ENCODE peak calls at places on chromosomes 6 and 20, in seven cellular contexts. A is progenitor cell of endocrine pancreas, X is aorta, U is iris pigment epithelial cell, G is substantia nigra, I is BE2C, B is RCC 7860. W is an unnamed sample.

GRCh38 chr6:13924146-13924948 is 405 bp upstream of the RNF182 start:
- DNase-seq in A (peak), X (peak), U (peak), G (peak), I (peak), B (peak), W (peak)

GRCh38 chr6:33926451-33926850 is 122.6 kb upstream of the MLN start:
- DNase-seq in A (no peak), X (no peak), U (peak), G (no peak), I (peak), B (no peak), W (peak)

GRCh38 chr6:105573556-105573955 is 170.7 kb upstream of the PREP start:
- DNase-seq in A (no peak), X (no peak), U (no peak), G (no peak), I (no peak), B (no peak), W (no peak)

GRCh38 chr6:134925800-134926199 is 24.1 kb downstream of the ALDH8A1 start:
- DNase-seq in A (no peak), X (no peak), U (peak), G (no peak), I (no peak), B (peak), W (no peak)

GRCh38 chr6:26021350-26022165 is 59.0 kb downstream of the TRIM38 start:
- DNase-seq in A (peak), X (peak), U (peak), G (peak), I (peak), B (peak), W (peak)

GRCh38 chr20:41180599-41181333 is 43.4 kb downstream of the PLCG1 start:
- DNase-seq in A (peak), X (no peak), U (no peak), G (no peak), I (no peak), B (no peak), W (no peak)

GRCh38 chr6:135186255-135186654 is 5.1 kb downstream of the MYB start:
- DNase-seq in A (no peak), X (no peak), U (no peak), G (no peak), I (no peak), B (no peak), W (no peak)

GRCh38 chr20:15967334-15967733 is 605.9 kb downstream of the KIF16B start:
- DNase-seq in A (no peak), X (no peak), U (no peak), G (no peak), I (no peak), B (no peak), W (no peak)

GRCh38 chr6:39812853-39813533 is 20.8 kb downstream of the DAAM2 start:
- DNase-seq in A (no peak), X (no peak), U (peak), G (peak), I (no peak), B (no peak), W (peak)

GRCh38 chr6:167501831-167502385 is 177.0 kb downstream of the TTLL2 start:
- DNase-seq in A (no peak), X (no peak), U (no peak), G (no peak), I (peak), B (no peak), W (peak)

GRCh38 chr6:41638002-41638800 is at the start of gene MDFI:
- DNase-seq in A (peak), X (no peak), U (peak), G (no peak), I (no peak), B (no peak), W (no peak)

GRCh38 chr6:111147440-111147839 is 60.1 kb downstream of the SLC16A10 start:
- DNase-seq in A (no peak), X (no peak), U (no peak), G (no peak), I (no peak), B (no peak), W (no peak)

GRCh38 chr6:149716584-149716983 is 1.3 kb downstream of the LATS1 start:
- DNase-seq in A (no peak), X (no peak), U (peak), G (no peak), I (no peak), B (no peak), W (no peak)

GRCh38 chr6:43811101-43812099 is 41.4 kb downstream of the VEGFA start:
- DNase-seq in A (no peak), X (no peak), U (no peak), G (no peak), I (no peak), B (no peak), W (no peak)

GRCh38 chr6:44855562-44856494 is 468.3 kb downstream of the CDC5L start:
- DNase-seq in A (no peak), X (no peak), U (peak), G (no peak), I (no peak), B (no peak), W (peak)

GRCh38 chr6:157484181-157484580 is 103.2 kb downstream of the ZDHHC14 start:
- DNase-seq in A (no peak), X (no peak), U (no peak), G (no peak), I (no peak), B (no peak), W (no peak)

GRCh38 chr20:49700411-49701185 is 13.1 kb downstream of the B4GALT5 start:
- DNase-seq in A (no peak), X (no peak), U (peak), G (no peak), I (peak), B (peak), W (no peak)

GRCh38 chr6:22448311-22448711 is 121.1 kb upstream of the HDGFL1 start:
- DNase-seq in A (no peak), X (no peak), U (peak), G (no peak), I (no peak), B (no peak), W (no peak)

GRCh38 chr6:160420253-160420968 is 72.2 kb downstream of the SLC22A3 start:
- DNase-seq in A (no peak), X (no peak), U (no peak), G (no peak), I (no peak), B (no peak), W (no peak)

GRCh38 chr6:71510057-71510713 is 221.6 kb downstream of the OGFRL1 start:
- DNase-seq in A (no peak), X (peak), U (peak), G (peak), I (no peak), B (peak), W (no peak)

GRCh38 chr20:3281437-3281836 is 42.4 kb upstream of the SLC4A11 start:
- DNase-seq in A (no peak), X (no peak), U (peak), G (no peak), I (no peak), B (no peak), W (no peak)

GRCh38 chr6:41399424-41399823 is 64.0 kb downstream of the NCR2 start:
- DNase-seq in A (no peak), X (no peak), U (no peak), G (no peak), I (no peak), B (no peak), W (no peak)

GRCh38 chr6:45647341-45648138 is 269.8 kb upstream of the SUPT3H start:
- DNase-seq in A (no peak), X (no peak), U (no peak), G (no peak), I (no peak), B (peak), W (no peak)

GRCh38 chr6:159197251-159197650 is 28.1 kb downstream of the FNDC1 start:
- DNase-seq in A (no peak), X (no peak), U (no peak), G (no peak), I (no peak), B (no peak), W (no peak)

GRCh38 chr20:32682508-32682987 is 8.8 kb upstream of the C20orf203 start:
- DNase-seq in A (no peak), X (no peak), U (no peak), G (no peak), I (no peak), B (no peak), W (no peak)

GRCh38 chr6:158571826-158572652 is 12.1 kb downstream of the TMEM181 start:
- DNase-seq in A (peak), X (no peak), U (no peak), G (no peak), I (no peak), B (peak), W (no peak)

GRCh38 chr6:154508573-154509375 is 1.7 kb downstream of the CNKSR3 start:
- DNase-seq in A (no peak), X (no peak), U (no peak), G (no peak), I (no peak), B (peak), W (no peak)

GRCh38 chr6:169344651-169345050 is 91.0 kb upstream of the THBS2 start:
- DNase-seq in A (no peak), X (no peak), U (no peak), G (no peak), I (no peak), B (no peak), W (no peak)